ENCODE peak calls at places on chromosomes 13 and 19, in eight cellular contexts. L, S, U, Y, D, Q, K and N are unnamed samples.
A peak's percentile ranks its signal among the peaks of the same experiment; 100 is the strongest.

GRCh38 chr13:30572859-30573275 is 44.9 kb upstream of the USPL1 start:
- DNase-seq in D (no peak), K (no peak), U (no peak), Y (no peak), S (no peak), Q (peak; percentile 25), L (no peak), N (no peak)

GRCh38 chr19:13803038-13803437 is 7.8 kb downstream of the ZSWIM4 start:
- DNase-seq in Y (no peak), U (no peak), K (no peak), D (no peak), Q (no peak), L (no peak), S (no peak), N (no peak)

GRCh38 chr19:16536130-16536529 is 6.1 kb downstream of the CHERP start:
- DNase-seq in D (no peak), K (no peak), Y (no peak), L (no peak), Q (no peak), S (no peak), U (no peak), N (no peak)

GRCh38 chr19:17109300-17109699 is 33.7 kb downstream of the MYO9B start:
- DNase-seq in Y (no peak), L (no peak), K (no peak), D (no peak), S (no peak), U (no peak), Q (no peak), N (no peak)

GRCh38 chr19:14959263-14959662 is 18.0 kb downstream of the OR7C2 start:
- DNase-seq in K (no peak), Q (no peak), S (no peak), D (no peak), L (no peak), U (no peak), Y (no peak), N (no peak)

GRCh38 chr13:78595819-78596700 is 7.3 kb downstream of the POU4F1 start:
- DNase-seq in S (no peak), Q (no peak), K (no peak), U (no peak), D (no peak), L (peak; percentile 43), Y (no peak), N (no peak)

GRCh38 chr19:34597596-34597995 is 79.4 kb downstream of the SCGB2B2 start:
- DNase-seq in L (no peak), S (no peak), Q (no peak), Y (no peak), K (no peak), U (no peak), D (no peak), N (no peak)

GRCh38 chr19:6736917-6737283 is 480 bp downstream of the GPR108 start:
- DNase-seq in D (no peak), L (no peak), S (no peak), Y (no peak), Q (peak; percentile 46), U (no peak), K (no peak), N (no peak)

GRCh38 chr19:5711025-5711424 is 8.9 kb downstream of the LONP1 start:
- DNase-seq in D (no peak), Y (no peak), Q (no peak), K (no peak), L (no peak), S (no peak), U (no peak), N (no peak)

GRCh38 chr13:61477619-61478018 is 62.0 kb upstream of the PCDH20 start:
- DNase-seq in Q (no peak), L (no peak), S (no peak), K (no peak), D (no peak), U (no peak), Y (no peak), N (no peak)

GRCh38 chr13:49620170-49620621 is 8.1 kb upstream of the ARL11 start:
- DNase-seq in L (no peak), D (no peak), K (peak; percentile 80), Q (no peak), Y (no peak), S (no peak), U (no peak), N (no peak)

GRCh38 chr19:6362351-6362801 is 1.0 kb downstream of the CLPP start:
- DNase-seq in Q (no peak), Y (no peak), K (peak; percentile 61), U (no peak), D (no peak), S (no peak), L (no peak), N (no peak)

GRCh38 chr13:46032341-46032740 is 20.2 kb downstream of the ZC3H13 start:
- DNase-seq in U (no peak), D (no peak), Q (peak; percentile 8), L (no peak), Y (no peak), K (no peak), S (no peak), N (no peak)

GRCh38 chr19:35673121-35673804 is 6.9 kb downstream of the UPK1A start:
- DNase-seq in S (no peak), D (no peak), Y (peak; percentile 41), K (peak; percentile 58), U (peak; percentile 14), L (peak; percentile 33), Q (peak; percentile 64), N (no peak)

GRCh38 chr13:79662882-79663281 is 181.9 kb downstream of the NDFIP2 start:
- DNase-seq in S (no peak), Y (peak; percentile 33), K (no peak), Q (peak; percentile 32), U (no peak), L (peak; percentile 43), D (no peak), N (no peak)

GRCh38 chr13:76500894-76501293 is 385.3 kb downstream of the KCTD12 start:
- DNase-seq in U (no peak), S (no peak), D (no peak), Y (no peak), Q (no peak), L (no peak), K (no peak), N (no peak)

GRCh38 chr13:45728759-45729158 is 26.6 kb downstream of the CBY2 start:
- DNase-seq in L (peak; percentile 21), K (no peak), U (no peak), S (no peak), Q (no peak), Y (no peak), D (no peak), N (no peak)

GRCh38 chr19:33192010-33192409 is 2.1 kb upstream of the LRP3 start:
- DNase-seq in Y (peak; percentile 10), S (no peak), Q (no peak), L (no peak), U (no peak), K (no peak), D (peak; percentile 57), N (no peak)

GRCh38 chr19:46748325-46749109 is 2.3 kb upstream of the STRN4 start:
- DNase-seq in U (no peak), Q (peak; percentile 83), K (peak; percentile 88), L (peak; percentile 87), D (no peak), Y (peak; percentile 73), S (no peak), N (no peak)

GRCh38 chr13:73061478-73062275 is 2.9 kb downstream of the KLF5 start:
- DNase-seq in K (no peak), S (no peak), D (no peak), Y (peak; percentile 63), L (no peak), Q (no peak), U (no peak), N (no peak)
- H3K4me3 ChIP-seq in K (peak overlapping the region; percentile 60), S (no peak overlapping the region), D (no peak overlapping the region), Y (peak overlapping the region; percentile 83), L (no peak overlapping the region), Q (no peak overlapping the region), U (no peak overlapping the region), N (no peak overlapping the region)

DNA sequence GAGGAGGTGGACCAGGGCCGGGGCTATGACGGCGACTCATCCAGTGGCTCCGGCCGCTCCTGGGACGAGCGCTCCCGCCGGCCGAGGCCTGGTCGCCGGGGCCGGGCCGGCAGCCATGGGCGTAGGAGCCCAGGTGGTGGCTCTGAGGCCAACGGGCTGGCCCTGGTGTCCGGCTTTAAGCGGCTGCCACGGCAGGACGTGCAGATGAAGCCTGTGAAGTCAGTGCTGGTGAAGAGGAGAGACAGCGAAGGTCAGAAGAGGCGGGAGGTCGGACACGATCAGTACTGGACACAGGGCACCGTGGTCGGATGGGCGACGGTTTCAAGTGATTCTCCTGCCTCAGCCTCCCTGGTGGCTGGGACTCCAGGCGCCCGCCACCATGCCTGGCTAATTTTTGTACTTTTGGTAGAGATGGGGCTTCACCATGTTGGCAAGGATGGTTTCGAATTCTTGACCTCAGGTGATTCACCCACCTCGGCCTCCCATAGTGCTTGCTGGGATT is 22.3 kb downstream of the TJP3 start:
- DNase-seq in U (no peak), Q (no peak), S (no peak), D (no peak), L (no peak), Y (peak; percentile 21), K (no peak), N (no peak)
- TF ChIP-seq CTCF in U (no peak), Q (no peak), S (no peak), D (no peak), L (no peak), Y (no peak), K (no peak), N (no peak)

DNA sequence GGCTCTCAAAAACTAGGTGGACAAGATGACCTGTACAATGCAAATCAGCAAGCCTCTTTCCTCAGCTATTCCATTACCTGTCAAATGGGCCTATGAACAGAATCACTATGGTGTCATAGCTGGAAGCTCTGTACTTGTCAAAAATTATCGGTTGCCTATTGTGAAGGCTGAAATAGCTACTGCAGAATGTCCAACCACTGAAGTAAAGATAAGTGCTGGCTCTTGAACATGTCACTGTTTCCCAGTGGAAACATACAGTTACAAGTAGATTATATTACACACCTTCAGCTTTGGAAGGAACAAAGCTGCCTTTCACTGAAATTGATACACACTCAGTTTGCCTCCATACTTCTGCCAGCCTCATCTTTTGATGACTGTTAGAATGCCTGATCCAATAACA is 55.5 kb upstream of the PCDH9 start:
- DNase-seq in U (no peak), K (no peak), D (no peak), Q (no peak), Y (no peak), L (no peak), S (no peak), N (no peak)
- H3K4me3 ChIP-seq in U (no peak overlapping the region), K (no peak overlapping the region), D (no peak overlapping the region), Q (no peak overlapping the region), Y (no peak overlapping the region), L (no peak overlapping the region), S (no peak overlapping the region), N (no peak overlapping the region)

GRCh38 chr19:12730054-12730453 is 4.4 kb downstream of the TRIR start:
- DNase-seq in L (no peak), D (no peak), S (no peak), Q (no peak), U (no peak), Y (no peak), K (no peak), N (no peak)

GRCh38 chr19:12731337-12731736 is 3.1 kb downstream of the TRIR start:
- DNase-seq in L (no peak), U (no peak), Y (no peak), D (no peak), K (no peak), Q (no peak), S (no peak), N (no peak)

GRCh38 chr19:12733907-12734214 is 623 bp downstream of the TRIR start:
- DNase-seq in U (no peak), K (no peak), D (no peak), S (no peak), Q (no peak), L (no peak), Y (no peak), N (no peak)

GRCh38 chr19:12736854-12737665 is at the start of gene GET3:
- DNase-seq in L (peak; percentile 95), U (peak; percentile 100), D (peak; percentile 98), S (peak; percentile 93), Q (peak; percentile 99), K (peak; percentile 93), Y (peak; percentile 84), N (no peak)

GRCh38 chr19:12733369-12733896 is 1.1 kb downstream of the TRIR start:
- DNase-seq in Q (peak; percentile 32), S (no peak), K (no peak), Y (no peak), U (no peak), D (no peak), L (peak; percentile 51), N (no peak)
- TF ChIP-seq CTCF in Q (no peak), S (no peak), K (no peak), Y (no peak), U (peak; percentile 42), D (no peak), L (peak; percentile 59), N (no peak)